ENCODE peak calls at places on chromosomes 7 and 10, in nine cellular contexts. O, M, P, W, D, G, J, H and Y are unnamed samples.

GRCh38 chr7:103658055-103659010 is 212.3 kb upstream of the SLC26A5 start:
- DNase-seq in O (no peak), M (no peak), P (no peak), W (no peak), D (no peak), G (no peak), J (no peak), H (no peak), Y (no peak)

GRCh38 chr7:139731802-139732470 is 45.9 kb downstream of the HIPK2 start:
- DNase-seq in O (peak), M (peak), P (peak), W (peak), D (peak), G (peak), J (peak), H (peak), Y (peak)

GRCh38 chr7:92685146-92686042 is 95.2 kb upstream of the FAM133B start:
- DNase-seq in O (no peak), M (no peak), P (no peak), W (no peak), D (no peak), G (no peak), J (no peak), H (no peak), Y (no peak)

GRCh38 chr7:22356855-22357310 is at the start of gene RAPGEF5:
- DNase-seq in O (peak), M (no peak), P (no peak), W (no peak), D (peak), G (peak), J (no peak), H (no peak), Y (no peak)

GRCh38 chr10:49609283-49610014 is 661 bp upstream of the SLC18A3 start:
- DNase-seq in O (no peak), M (peak), P (no peak), W (no peak), D (no peak), G (no peak), J (no peak), H (no peak), Y (no peak)

GRCh38 chr10:101011517-101012423 is 12.2 kb downstream of the LZTS2 start:
- DNase-seq in O (no peak), M (no peak), P (no peak), W (no peak), D (no peak), G (no peak), J (no peak), H (no peak), Y (no peak)

GRCh38 chr7:135349746-135350145 is 116.1 kb downstream of the STRA8 start:
- DNase-seq in O (no peak), M (no peak), P (peak), W (no peak), D (no peak), G (no peak), J (no peak), H (no peak), Y (no peak)

GRCh38 chr7:80440908-80441307 is 71.0 kb downstream of the GNAT3 start:
- DNase-seq in O (no peak), M (no peak), P (peak), W (no peak), D (no peak), G (no peak), J (no peak), H (no peak), Y (no peak)

GRCh38 chr7:26101471-26102151 is 50.4 kb upstream of the NFE2L3 start:
- DNase-seq in O (no peak), M (no peak), P (no peak), W (no peak), D (no peak), G (no peak), J (peak), H (no peak), Y (no peak)

GRCh38 chr10:49389331-49389920 is 6.5 kb downstream of the DRGX start:
- DNase-seq in O (no peak), M (peak), P (no peak), W (no peak), D (no peak), G (no peak), J (no peak), H (no peak), Y (no peak)

GRCh38 chr10:77301305-77301730 is 336.3 kb downstream of the KCNMA1 start:
- DNase-seq in O (no peak), M (no peak), P (peak), W (no peak), D (no peak), G (no peak), J (no peak), H (no peak), Y (peak)
- H3K27ac ChIP-seq in O (no peak), M (peak), P (peak), W (no peak), D (no peak), G (no peak), J (no peak), H (no peak), Y (no peak)

GRCh38 chr7:42980514-42980913 is 48.3 kb downstream of the MRPL32 start:
- DNase-seq in O (no peak), M (no peak), P (no peak), W (no peak), D (no peak), G (no peak), J (no peak), H (no peak), Y (no peak)

GRCh38 chr7:42981595-42981994 is 49.4 kb downstream of the MRPL32 start:
- DNase-seq in O (no peak), M (no peak), P (no peak), W (no peak), D (no peak), G (no peak), J (no peak), H (no peak), Y (no peak)

GRCh38 chr7:42980084-42980483 is 47.9 kb downstream of the MRPL32 start:
- DNase-seq in O (no peak), M (no peak), P (no peak), W (no peak), D (no peak), G (no peak), J (no peak), H (no peak), Y (no peak)

GRCh38 chr7:42984137-42984536 is 52.0 kb downstream of the MRPL32 start:
- DNase-seq in O (no peak), M (no peak), P (no peak), W (no peak), D (no peak), G (no peak), J (no peak), H (no peak), Y (no peak)

DNA sequence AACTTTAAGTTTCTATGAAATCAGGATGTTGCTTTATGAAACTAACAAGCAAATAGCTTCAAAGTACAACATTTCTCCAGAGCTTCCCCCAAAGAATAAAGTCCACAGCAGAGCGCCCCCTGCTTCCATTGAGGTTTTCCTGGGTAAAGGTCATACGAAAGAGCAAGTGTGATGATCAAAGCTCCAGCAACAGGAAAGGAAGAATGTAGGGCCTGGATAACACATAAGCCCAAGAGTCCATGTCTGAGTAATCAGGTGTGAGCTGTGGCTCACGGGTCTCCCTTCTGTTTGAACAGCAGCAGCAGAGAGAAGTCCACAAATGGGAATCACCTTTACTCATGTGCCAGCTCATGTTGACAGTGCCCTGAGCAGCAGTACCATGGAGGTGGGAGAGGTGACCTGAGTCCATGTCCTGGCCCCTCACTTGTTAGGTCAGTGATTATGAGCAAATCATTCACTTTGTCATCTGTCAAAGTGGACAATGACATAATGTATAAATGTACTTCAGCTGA is 50.5 kb downstream of the MRPL32 start:
- DNase-seq in O (no peak), M (no peak), P (no peak), W (no peak), D (no peak), G (no peak), J (no peak), H (no peak), Y (no peak)
- TF ChIP-seq CTCF in O (no peak), M (no peak), P (no peak), W (no peak), D (no peak), G (no peak), J (no peak), H (no peak), Y (no peak)

DNA sequence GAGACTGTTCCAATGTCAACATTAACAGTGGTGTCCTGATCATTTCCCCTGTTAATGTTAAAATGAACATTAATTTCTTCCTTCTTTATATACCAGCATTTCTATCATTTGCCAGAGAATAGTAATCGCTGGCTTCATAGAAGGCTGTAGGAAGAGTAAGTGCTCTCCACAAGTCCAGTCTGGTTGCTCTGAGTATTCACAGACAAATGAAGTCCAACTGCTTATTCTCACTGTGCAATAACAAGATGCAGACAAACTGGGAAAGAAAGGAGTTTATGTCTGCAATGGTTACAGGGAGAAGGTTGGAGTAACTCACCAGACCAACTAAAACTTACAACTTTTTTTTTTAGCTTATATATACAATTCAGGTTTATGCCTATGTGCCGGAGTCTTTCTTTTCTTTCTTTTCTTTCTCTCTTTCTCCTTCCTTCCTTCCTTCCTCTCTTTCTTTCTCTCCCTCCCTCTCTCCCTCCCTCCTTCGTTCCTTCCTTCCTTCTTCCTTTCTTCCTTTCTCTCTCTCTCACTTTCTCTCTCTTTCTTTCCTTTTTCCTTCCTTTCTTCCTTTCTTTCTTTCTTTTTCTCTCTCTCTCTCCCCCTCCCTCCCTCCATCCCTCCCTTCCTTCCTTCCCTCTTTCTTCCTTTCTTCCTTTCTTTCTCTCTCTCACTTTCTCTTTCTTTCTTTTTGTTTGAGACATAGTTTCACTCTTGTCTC is 19.1 kb downstream of the CDC14C start:
- DNase-seq in O (no peak), M (no peak), P (no peak), W (no peak), D (no peak), G (no peak), J (no peak), H (no peak), Y (no peak)
- H3K27ac ChIP-seq in O (no peak), M (no peak), P (no peak), W (no peak), D (no peak), G (no peak), J (no peak), H (no peak), Y (no peak)

DNA sequence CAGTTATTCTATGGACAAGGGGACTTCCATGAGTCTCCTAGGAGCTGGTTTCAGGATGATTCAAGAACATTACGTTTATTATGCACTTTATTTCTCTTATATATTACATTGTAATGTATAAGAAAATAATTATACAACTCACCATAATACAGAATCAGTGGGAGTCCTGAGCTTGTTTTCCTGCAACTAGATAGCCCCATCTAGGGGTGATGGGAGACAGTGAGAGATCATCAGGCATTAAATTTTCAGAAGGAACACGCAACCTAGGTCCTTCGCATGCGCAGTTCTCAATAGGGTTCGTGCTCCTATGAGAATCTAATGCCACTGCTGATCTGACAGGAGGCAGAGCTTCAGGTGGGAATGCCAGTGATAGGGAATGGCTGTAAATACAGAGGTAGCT is 137.9 kb downstream of the ANKRD30A start:
- DNase-seq in O (no peak), M (no peak), P (no peak), W (no peak), D (no peak), G (no peak), J (no peak), H (no peak), Y (no peak)
- TF ChIP-seq CTCF in O (no peak), M (no peak), P (no peak), W (no peak), D (no peak), G (no peak), J (no peak), H (no peak), Y (no peak)